ENCODE peak calls at places on chromosomes 3 and 15, in four cellular contexts. P is heart right ventricle, Q is transverse colon, L is fibroblast of pulmonary artery. W is an unnamed sample.

GRCh38 chr15:41788262-41788661 is 14.0 kb downstream of the MAPKBP1 start:
- DNase-seq in P (no peak), L (no peak), Q (no peak), W (no peak)

GRCh38 chr15:41474941-41475340 is 18.7 kb upstream of the ITPKA start:
- DNase-seq in P (no peak), Q (peak), L (no peak), W (no peak)

GRCh38 chr15:64144192-64144564 is 7.4 kb upstream of the SNX22 start:
- DNase-seq in Q (no peak), P (no peak), L (no peak), W (no peak)

GRCh38 chr15:89307046-89307587 is 27.5 kb downstream of the POLG start:
- DNase-seq in P (no peak), Q (no peak), L (peak), W (no peak)

GRCh38 chr3:152113992-152114651 is 154.6 kb upstream of the MBNL1 start:
- DNase-seq in L (no peak), Q (no peak), P (no peak), W (no peak)

GRCh38 chr15:56824174-56824573 is 90.9 kb upstream of the ZNF280D start:
- DNase-seq in Q (no peak), L (no peak), P (no peak), W (no peak)

GRCh38 chr3:167300210-167300609 is 79.9 kb downstream of the ZBBX start:
- DNase-seq in Q (no peak), L (no peak), P (no peak), W (no peak)

GRCh38 chr3:73734376-73734775 is 109.6 kb upstream of the PDZRN3 start:
- DNase-seq in L (no peak), P (no peak), Q (no peak), W (no peak)

GRCh38 chr15:55589297-55589696 is 1.2 kb upstream of the PYGO1 start:
- DNase-seq in L (no peak), Q (no peak), P (no peak), W (no peak)

GRCh38 chr15:29921130-29921601 is 98.9 kb upstream of the TJP1 start:
- DNase-seq in P (no peak), Q (no peak), L (no peak), W (no peak)

GRCh38 chr3:40961104-40961857 is 238.0 kb upstream of the CTNNB1 start:
- DNase-seq in P (no peak), Q (no peak), L (no peak), W (no peak)

GRCh38 chr3:164365242-164365641 is 713.1 kb downstream of the SI start:
- DNase-seq in P (no peak), L (no peak), Q (no peak), W (no peak)

DNA sequence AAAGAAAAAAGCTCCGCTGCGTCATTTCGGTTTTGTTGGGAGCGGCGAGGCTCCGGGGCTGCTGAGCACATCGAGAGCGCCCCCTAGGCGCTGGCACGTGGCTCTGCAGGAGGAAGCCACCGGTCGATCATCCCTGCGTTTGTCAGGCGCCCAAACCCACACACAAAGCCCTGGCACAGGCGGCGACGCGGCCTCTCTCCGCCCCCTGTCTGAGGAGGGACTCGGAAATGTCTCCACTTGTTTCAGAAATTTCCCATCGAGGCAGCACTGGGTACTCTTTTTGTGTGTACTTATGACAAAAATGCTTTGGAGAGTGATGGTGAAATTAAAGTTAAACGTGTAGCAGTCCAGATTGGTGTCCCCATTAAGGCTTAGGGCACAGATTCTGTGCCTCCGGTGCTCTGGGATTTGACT is 407.3 kb upstream of the ONECUT1 start:
- DNase-seq in Q (peak), L (peak), P (peak), W (no peak)
- H3K4me3 ChIP-seq in Q (no peak), L (no peak), P (no peak), W (no peak)

DNA sequence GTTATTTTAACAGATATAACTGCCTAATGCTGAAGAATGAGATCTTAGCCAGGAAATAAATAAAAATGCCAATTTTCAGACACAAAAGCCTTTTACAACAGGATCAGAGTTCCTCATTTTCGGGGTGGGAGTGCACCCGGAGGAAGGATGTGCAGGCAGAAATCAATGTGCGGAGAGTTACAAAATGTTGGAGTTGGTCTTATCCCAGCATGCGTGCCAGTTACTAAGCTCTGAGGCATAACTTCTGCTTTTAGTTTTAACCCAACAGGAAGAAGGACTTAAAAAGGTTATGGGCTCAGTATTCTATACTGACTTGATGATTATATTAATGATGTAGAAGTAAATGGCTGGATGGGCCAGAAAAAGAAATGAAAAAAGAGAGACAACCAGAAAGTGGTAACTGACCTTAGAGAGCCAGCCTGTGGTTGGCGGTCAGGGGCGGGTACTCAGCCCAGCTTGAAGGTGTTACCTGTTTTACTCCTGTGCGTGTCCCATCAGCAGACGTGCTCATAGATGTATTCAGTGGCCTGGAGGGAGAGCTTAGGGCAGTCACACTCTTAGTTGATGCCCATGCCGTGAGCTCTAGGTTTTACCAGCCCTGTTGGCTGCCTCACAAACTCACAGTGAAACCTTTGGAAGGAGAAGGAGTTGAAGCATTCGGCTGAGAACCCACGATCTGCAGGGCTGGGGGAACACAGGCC is 164.7 kb downstream of the SV2B start:
- DNase-seq in L (no peak), Q (no peak), P (peak), W (no peak)
- H3K4me3 ChIP-seq in L (no peak), Q (no peak), P (peak), W (no peak)

GRCh38 chr3:20832963-20833362 is 647.0 kb upstream of the SGO1 start:
- DNase-seq in P (no peak), L (no peak), Q (no peak), W (no peak)
- H3K4me3 ChIP-seq in P (no peak), L (no peak), Q (no peak), W (no peak)

GRCh38 chr3:111369953-111370352 is 172.0 kb upstream of the CD96 start:
- DNase-seq in L (peak), P (no peak), Q (no peak), W (no peak)

GRCh38 chr3:111368061-111368460 is 173.9 kb upstream of the CD96 start:
- DNase-seq in P (no peak), Q (no peak), L (no peak), W (no peak)

GRCh38 chr3:111373861-111374260 is 168.1 kb upstream of the CD96 start:
- DNase-seq in P (no peak), Q (no peak), L (no peak), W (no peak)

DNA sequence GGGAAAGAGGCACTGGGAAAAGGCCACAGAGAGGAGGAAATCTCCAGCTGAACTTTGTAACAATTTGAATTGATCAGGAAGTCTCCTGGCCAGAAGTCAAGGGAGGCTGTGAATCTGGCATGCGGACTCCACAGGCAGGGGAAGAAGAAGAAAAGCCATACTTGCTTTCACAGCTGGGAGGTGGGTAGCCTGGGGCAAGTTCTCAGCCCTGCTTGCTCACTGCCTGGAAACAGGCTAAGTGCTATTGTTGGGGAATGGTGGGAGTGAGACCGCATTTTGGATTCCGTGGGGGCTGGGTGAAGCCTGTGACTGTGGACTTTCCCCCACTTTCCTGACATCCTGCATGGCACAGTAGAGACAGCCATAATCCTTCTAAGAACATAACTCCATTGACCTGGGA is 168.8 kb upstream of the CD96 start:
- DNase-seq in L (no peak), P (no peak), Q (no peak), W (no peak)
- H3K4me3 ChIP-seq in L (no peak), P (no peak), Q (no peak), W (no peak)

GRCh38 chr3:98734737-98735136 is 28.4 kb upstream of the ST3GAL6 start:
- DNase-seq in P (no peak), L (peak), Q (no peak), W (no peak)

GRCh38 chr3:98732239-98733054 is 30.7 kb upstream of the ST3GAL6 start:
- DNase-seq in Q (peak), P (peak), L (peak), W (no peak)

GRCh38 chr3:98733055-98733777 is 29.9 kb upstream of the ST3GAL6 start:
- DNase-seq in Q (peak), L (peak), P (peak), W (no peak)

GRCh38 chr3:98734311-98734710 is 28.8 kb upstream of the ST3GAL6 start:
- DNase-seq in L (peak), Q (no peak), P (no peak), W (no peak)

GRCh38 chr3:98733778-98734281 is 29.3 kb upstream of the ST3GAL6 start:
- DNase-seq in P (peak), L (peak), Q (peak), W (no peak)
- H3K4me3 ChIP-seq in P (peak), L (peak), Q (peak), W (no peak)

GRCh38 chr15:48638966-48639365 is 6.5 kb downstream of the FBN1 start:
- DNase-seq in P (no peak), Q (no peak), L (no peak), W (no peak)

GRCh38 chr15:48643236-48643635 is 2.3 kb downstream of the FBN1 start:
- DNase-seq in Q (no peak), P (no peak), L (no peak), W (no peak)

GRCh38 chr15:48643776-48644497 is 1.6 kb downstream of the FBN1 start:
- DNase-seq in P (no peak), L (no peak), Q (no peak), W (no peak)

GRCh38 chr15:48642795-48643194 is 2.7 kb downstream of the FBN1 start:
- DNase-seq in P (no peak), Q (no peak), L (no peak), W (no peak)

DNA sequence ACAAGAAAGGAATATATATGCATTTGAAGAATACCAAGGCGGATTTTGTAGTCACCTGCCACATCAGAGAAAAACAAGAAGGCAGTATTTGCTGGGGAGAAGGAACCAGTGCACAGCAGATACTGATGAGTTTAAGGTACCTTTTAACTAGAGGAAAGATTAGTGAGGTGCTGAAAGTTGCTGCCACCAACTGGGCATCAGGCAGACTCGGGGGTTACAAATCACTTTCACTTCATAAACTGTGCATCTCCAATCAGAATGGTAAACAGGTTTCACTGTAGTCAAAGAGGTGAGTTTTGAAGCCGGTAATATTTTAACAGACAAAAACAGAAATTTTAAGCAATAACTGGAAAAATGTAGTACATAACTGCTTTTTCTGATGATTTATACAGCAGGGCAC is 4.1 kb downstream of the FBN1 start:
- DNase-seq in P (no peak), Q (no peak), L (peak), W (no peak)
- H3K4me3 ChIP-seq in P (peak), Q (no peak), L (peak), W (no peak)

DNA sequence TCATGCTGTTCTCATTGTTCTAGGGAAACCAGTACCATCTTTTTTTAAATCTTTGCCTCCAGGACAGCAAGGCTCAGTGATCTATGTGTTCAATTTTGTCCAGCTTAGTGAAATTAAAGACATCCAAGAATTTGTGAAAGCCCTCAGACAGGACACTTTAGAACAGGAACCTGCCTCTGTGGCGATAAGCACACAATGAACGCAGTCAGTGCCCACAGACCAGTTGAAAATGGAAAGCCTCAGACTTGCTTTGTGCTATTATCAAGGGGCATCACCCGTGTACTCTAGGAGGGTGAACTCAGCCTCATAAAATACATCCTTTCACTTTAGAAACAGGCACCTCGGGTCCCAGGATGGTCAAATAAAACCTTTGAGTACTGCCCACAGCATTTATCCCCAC is 20.1 kb downstream of the EID1 start:
- DNase-seq in L (no peak), Q (no peak), P (no peak), W (no peak)
- H3K4me3 ChIP-seq in L (no peak), Q (no peak), P (no peak), W (no peak)

DNA sequence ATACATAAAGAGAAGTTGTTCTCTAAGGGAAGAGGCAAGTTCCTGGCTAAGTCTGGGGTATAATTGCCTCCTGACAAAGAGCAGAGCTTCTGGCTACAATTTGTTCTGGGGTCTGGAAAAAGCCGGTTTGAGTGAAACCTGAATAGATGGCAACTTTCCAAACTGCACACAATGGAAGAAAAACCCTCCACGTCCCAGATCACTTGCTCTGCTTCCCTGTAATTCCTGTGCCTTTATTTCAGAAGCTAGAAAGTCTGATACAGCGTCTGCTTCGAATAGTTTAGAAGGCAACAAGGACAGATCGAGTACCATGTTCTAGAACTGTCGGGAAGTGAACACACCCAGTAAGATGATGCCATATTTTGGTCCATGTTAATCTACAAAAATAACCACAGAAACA is 1.6 kb upstream of the WDR82 start:
- DNase-seq in L (peak), Q (no peak), P (no peak), W (no peak)
- H3K4me3 ChIP-seq in L (peak), Q (no peak), P (no peak), W (peak)

GRCh38 chr15:94300612-94301011 is 69.3 kb downstream of the MCTP2 start:
- DNase-seq in Q (no peak), L (no peak), P (peak), W (no peak)

GRCh38 chr15:94298359-94298758 is 67.0 kb downstream of the MCTP2 start:
- DNase-seq in P (no peak), Q (no peak), L (no peak), W (no peak)

GRCh38 chr15:94294556-94294955 is 63.2 kb downstream of the MCTP2 start:
- DNase-seq in P (no peak), Q (no peak), L (no peak), W (no peak)

GRCh38 chr15:94295275-94295674 is 63.9 kb downstream of the MCTP2 start:
- DNase-seq in P (no peak), Q (no peak), L (no peak), W (no peak)

DNA sequence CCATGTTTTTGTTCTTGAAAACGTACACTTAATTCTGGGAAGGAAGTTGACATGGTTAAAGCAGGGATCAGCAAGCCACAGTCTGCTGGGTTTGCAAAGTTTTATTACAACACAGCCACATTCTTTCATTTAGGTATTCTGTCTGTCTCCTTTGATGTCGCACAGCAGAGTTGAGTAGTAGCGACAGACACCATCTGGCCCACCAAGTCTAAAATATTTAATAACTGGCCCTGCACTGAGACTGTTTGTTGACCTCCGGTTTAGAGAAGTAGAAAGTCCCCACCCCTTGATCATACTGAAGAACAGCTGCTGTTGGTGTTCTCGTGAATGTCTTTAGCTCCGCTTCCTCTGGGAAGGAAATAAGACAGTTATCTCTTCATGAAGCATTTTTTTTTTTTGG is 66.2 kb downstream of the MCTP2 start:
- DNase-seq in L (no peak), P (no peak), Q (no peak), W (no peak)
- H3K4me3 ChIP-seq in L (no peak), P (no peak), Q (no peak), W (no peak)

W was measured in CD8-positive, alpha-beta memory T cell.